ENCODE peak calls at places on chromosome 21, in five cellular contexts. A is K562, R is GM12891, T is GM12878, Z is HepG2. H is an unnamed sample.

GRCh38 chr21:17901458-17902092 is 82.4 kb upstream of the C21orf91 start:
- DNase-seq in A (no peak), R (no peak), T (peak; percentile 23), Z (no peak), H (no peak)

GRCh38 chr21:17779486-17779885 is 39.7 kb downstream of the C21orf91 start:
- DNase-seq in A (no peak), R (no peak), T (no peak), Z (no peak), H (no peak)

GRCh38 chr21:19218163-19218562 is 814.6 kb upstream of the TMPRSS15 start:
- DNase-seq in A (no peak), R (no peak), T (no peak), Z (no peak), H (no peak)

GRCh38 chr21:31557956-31558838 is 101.3 kb upstream of the SOD1 start:
- DNase-seq in A (no peak), R (no peak), T (no peak), Z (no peak), H (no peak)

GRCh38 chr21:39688010-39688409 is 57.0 kb upstream of the IGSF5 start:
- DNase-seq in A (no peak), R (no peak), T (no peak), Z (no peak), H (no peak)

GRCh38 chr21:37087188-37087587 is 14.1 kb downstream of the TTC3 start:
- DNase-seq in A (no peak), R (no peak), T (no peak), Z (no peak), H (no peak)

GRCh38 chr21:28554660-28555475 is 437.8 kb downstream of the LTN1 start:
- DNase-seq in A (no peak), R (no peak), T (no peak), Z (no peak), H (no peak)

GRCh38 chr21:14830307-14830706 is 234.5 kb downstream of the NRIP1 start:
- DNase-seq in A (no peak), R (no peak), T (no peak), Z (no peak), H (no peak)

GRCh38 chr21:28771790-28772501 is 220.7 kb downstream of the LTN1 start:
- DNase-seq in A (no peak), R (no peak), T (no peak), Z (no peak), H (no peak)

GRCh38 chr21:33089439-33089838 is 19.5 kb downstream of the OLIG1 start:
- DNase-seq in A (no peak), R (no peak), T (no peak), Z (no peak), H (no peak)

GRCh38 chr21:33480481-33481103 is 818 bp upstream of the TMEM50B start:
- DNase-seq in A (no peak), R (no peak), T (no peak), Z (no peak), H (no peak)

GRCh38 chr21:18529253-18529652 is 125.7 kb upstream of the TMPRSS15 start:
- DNase-seq in A (no peak), R (no peak), T (no peak), Z (no peak), H (no peak)

GRCh38 chr21:37006521-37007291 is at the start of gene RIPPLY3:
- DNase-seq in A (no peak), R (peak; percentile 42), T (no peak), Z (no peak), H (no peak)

GRCh38 chr21:42680429-42680828 is 27.0 kb downstream of the PDE9A start:
- DNase-seq in A (no peak), R (no peak), T (no peak), Z (no peak), H (no peak)

GRCh38 chr21:29718081-29718815 is 221.5 kb downstream of the GRIK1 start:
- DNase-seq in A (no peak), R (no peak), T (no peak), Z (no peak), H (no peak)

GRCh38 chr21:14259669-14260458 is 43.9 kb downstream of the RBM11 start:
- DNase-seq in A (peak; percentile 24), R (no peak), T (no peak), Z (peak; percentile 39), H (no peak)

GRCh38 chr21:36701912-36702621 is 3.2 kb downstream of the SIM2 start:
- DNase-seq in A (no peak), R (no peak), T (no peak), Z (no peak), H (no peak)

GRCh38 chr21:17537299-17537698 is 24.5 kb downstream of the CXADR start:
- DNase-seq in A (no peak), R (no peak), T (no peak), Z (no peak), H (no peak)

GRCh38 chr21:32921632-32922230 is 104.0 kb upstream of the OLIG2 start:
- DNase-seq in A (peak; percentile 56), R (no peak), T (no peak), Z (no peak), H (no peak)

GRCh38 chr21:45357436-45358260 is 47.3 kb upstream of the COL18A1 start:
- DNase-seq in A (no peak), R (no peak), T (no peak), Z (no peak), H (no peak)
- TF ChIP-seq POLR2AphosphoS5 in A (no peak), R (no peak), T (no peak), Z (no peak), H (no peak)

DNA sequence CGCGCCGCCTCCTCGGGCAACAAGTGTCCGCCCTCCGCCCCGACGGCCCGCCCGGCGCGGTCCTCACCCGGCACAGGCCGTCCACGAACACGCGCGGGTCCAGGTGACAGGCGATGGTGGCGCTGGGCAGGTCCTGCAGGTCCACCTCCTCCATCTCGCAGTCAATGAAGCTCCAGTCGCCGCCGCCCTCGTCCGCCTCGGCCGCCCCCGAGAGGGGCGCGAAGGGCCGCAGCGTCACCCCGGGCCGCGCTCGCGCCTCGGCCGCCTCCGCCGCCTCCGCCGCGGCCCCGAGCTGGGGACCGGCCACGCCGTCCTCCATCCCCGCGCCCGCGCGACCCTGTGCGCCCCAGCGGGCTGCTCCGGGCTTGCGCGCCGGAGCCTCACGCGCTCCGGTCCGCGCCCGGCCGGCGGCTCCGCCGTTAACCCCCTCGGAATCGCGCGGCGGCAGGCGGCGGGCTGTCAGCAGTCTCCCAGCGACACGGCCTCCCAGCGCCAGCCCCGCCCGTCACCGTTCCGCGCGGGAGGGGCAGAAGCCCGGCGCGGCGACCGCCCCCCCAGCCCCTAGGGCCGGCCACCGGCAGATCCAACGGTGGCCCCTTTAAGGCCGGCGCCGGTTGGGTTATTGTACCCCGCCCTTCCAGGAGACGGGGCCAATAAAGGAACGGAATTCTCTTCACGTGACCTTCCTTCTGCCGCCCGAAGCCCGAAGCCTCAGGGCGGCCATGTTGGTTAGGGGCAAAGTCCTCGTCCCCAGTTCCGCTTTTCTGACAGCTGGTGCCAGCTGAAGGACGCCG is at the start of gene RCAN1:
- DNase-seq in A (peak; percentile 97), R (peak; percentile 87), T (peak; percentile 75), Z (peak; percentile 89), H (peak; percentile 86)
- TF ChIP-seq POLR2A in A (no peak), R (no peak), T (peak; percentile 1), Z (no peak), H (no peak)

GRCh38 chr21:44867464-44867863 is 6.0 kb downstream of the PTTG1IP start:
- DNase-seq in A (no peak), R (no peak), T (no peak), Z (no peak), H (no peak)

GRCh38 chr21:44866780-44867179 is 6.7 kb downstream of the PTTG1IP start:
- DNase-seq in A (no peak), R (no peak), T (no peak), Z (peak; percentile 45), H (no peak)

GRCh38 chr21:44867999-44868700 is 5.3 kb downstream of the PTTG1IP start:
- DNase-seq in A (no peak), R (no peak), T (no peak), Z (no peak), H (no peak)

GRCh38 chr21:44862869-44863685 is 10.4 kb downstream of the PTTG1IP start:
- DNase-seq in A (no peak), R (no peak), T (no peak), Z (no peak), H (no peak)

GRCh38 chr21:44865561-44866280 is 7.8 kb downstream of the PTTG1IP start:
- DNase-seq in A (no peak), R (no peak), T (no peak), Z (no peak), H (no peak)
- TF ChIP-seq TAF1 in A (no peak), R (no peak), T (no peak), Z (no peak), H (no peak)

DNA sequence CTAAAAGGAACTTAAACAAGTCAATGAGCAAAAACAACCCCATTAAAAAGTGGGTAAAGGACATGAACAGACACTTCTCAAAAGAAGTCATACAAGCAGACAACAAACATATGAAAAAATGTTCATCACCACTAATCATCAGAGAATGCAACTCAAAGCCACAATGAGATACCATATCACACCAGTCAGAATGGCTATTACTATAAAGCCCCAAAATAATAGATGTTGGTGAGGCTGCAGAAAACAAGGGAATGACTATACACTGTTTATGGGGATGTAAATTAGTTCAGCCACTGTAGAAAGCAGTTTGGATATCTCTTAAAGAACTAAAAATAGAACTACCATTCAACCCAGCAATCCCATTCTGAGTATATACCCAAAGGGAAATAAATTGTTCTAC is 51.2 kb downstream of the MRPL39 start:
- DNase-seq in A (no peak), R (no peak), T (no peak), Z (no peak), H (no peak)
- TF ChIP-seq POLR2AphosphoS5 in A (no peak), R (no peak), T (no peak), Z (no peak), H (no peak)

GRCh38 chr21:44335266-44336059 is 3.7 kb downstream of the CFAP410 start:
- DNase-seq in A (no peak), R (no peak), T (no peak), Z (no peak), H (no peak)

GRCh38 chr21:44337941-44338895 is 972 bp downstream of the CFAP410 start:
- DNase-seq in A (peak; percentile 85), R (no peak), T (no peak), Z (peak; percentile 59), H (no peak)

GRCh38 chr21:44337428-44337827 is 1.8 kb downstream of the CFAP410 start:
- DNase-seq in A (no peak), R (no peak), T (no peak), Z (no peak), H (no peak)

GRCh38 chr21:44334637-44335030 is 4.6 kb downstream of the CFAP410 start:
- DNase-seq in A (no peak), R (no peak), T (no peak), Z (no peak), H (no peak)

DNA sequence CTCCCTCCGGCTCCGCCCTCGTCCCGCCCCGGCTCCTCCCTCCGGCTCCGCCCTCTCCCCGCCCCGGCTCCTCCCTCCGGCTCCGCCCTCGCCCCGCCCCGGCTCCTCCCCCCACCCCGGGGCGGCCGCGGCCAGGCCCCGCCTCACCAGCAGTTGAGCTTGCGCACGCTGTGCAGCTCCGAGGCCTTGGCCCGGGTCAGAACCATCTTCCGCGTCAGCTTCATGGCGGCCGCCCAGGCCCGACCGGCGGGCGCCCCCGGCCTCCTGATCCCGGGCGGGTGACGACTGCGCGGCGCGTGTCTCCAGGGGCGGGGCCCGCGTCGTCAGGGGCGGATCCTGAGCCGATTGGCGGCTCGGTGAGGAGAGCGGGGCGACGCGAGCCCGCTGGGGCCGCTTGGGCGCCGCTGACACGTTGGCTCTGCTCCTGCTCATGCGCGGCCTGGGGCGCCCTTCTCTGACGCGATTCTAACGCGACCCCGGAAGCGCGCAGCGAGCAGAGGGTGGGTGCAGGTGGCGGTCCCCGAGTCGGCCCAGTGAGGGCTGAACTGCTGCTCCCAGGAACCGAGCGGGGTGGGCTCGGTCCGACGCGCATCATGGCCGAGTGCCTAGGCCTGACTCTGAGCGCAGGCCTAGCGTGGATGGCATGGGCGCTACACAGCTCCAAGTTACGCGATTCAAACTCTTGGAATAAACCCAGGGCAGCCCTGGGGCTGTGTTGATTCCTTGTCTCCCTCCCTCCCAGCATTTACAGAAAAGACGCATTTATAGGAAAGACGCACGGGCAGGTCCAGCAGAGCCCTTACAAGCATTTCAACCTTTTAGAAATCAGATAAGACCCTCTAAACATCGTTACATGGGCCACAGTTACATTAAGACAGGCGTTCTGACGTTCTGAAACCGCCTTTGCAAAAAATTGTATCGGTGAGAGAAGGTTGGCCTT is at the start of gene CFAP410:
- DNase-seq in A (peak; percentile 99), R (peak; percentile 99), T (peak; percentile 76), Z (peak; percentile 88), H (peak; percentile 98)
- TF ChIP-seq POLR2A in A (peak; percentile 96), R (peak; percentile 94), T (peak; percentile 98), Z (no peak), H (peak; percentile 95)